ENCODE peak calls at places on chromosomes 16 and 17, in four cellular contexts. One of them, this sample, is unnamed.

GRCh38 chr16:72372082-72372615 is 200.2 kb upstream of the PMFBP1 start:
- DNase-seq in KBM-7: no peak
- DNase-seq in lower leg skin: no peak
- DNase-seq in NCI-H1092 treated with DMSO at 0.1 percent for 48 hours: no peak
- DNase-seq in this sample: no peak

GRCh38 chr16:4011225-4011939 is 104.9 kb downstream of the ADCY9 start:
- DNase-seq in NCI-H1092 treated with DMSO at 0.1 percent for 48 hours: no peak
- DNase-seq in KBM-7: peak
- DNase-seq in lower leg skin: no peak
- DNase-seq in this sample: no peak

GRCh38 chr16:4261557-4262172 is 11.2 kb downstream of the TFAP4 start:
- DNase-seq in KBM-7: peak
- DNase-seq in NCI-H1092 treated with DMSO at 0.1 percent for 48 hours: no peak
- DNase-seq in lower leg skin: no peak
- DNase-seq in this sample: no peak

GRCh38 chr17:1779571-1780074 is 17.8 kb downstream of the SERPINF1 start:
- DNase-seq in KBM-7: no peak
- DNase-seq in NCI-H1092 treated with DMSO at 0.1 percent for 48 hours: peak
- DNase-seq in lower leg skin: peak
- DNase-seq in this sample: no peak

GRCh38 chr17:72125742-72126141 is 4.9 kb downstream of the SOX9 start:
- DNase-seq in lower leg skin: no peak
- DNase-seq in KBM-7: no peak
- DNase-seq in NCI-H1092 treated with DMSO at 0.1 percent for 48 hours: no peak
- DNase-seq in this sample: peak

GRCh38 chr17:77863814-77864161 is 94.7 kb upstream of the TNRC6C start:
- DNase-seq in KBM-7: no peak
- DNase-seq in lower leg skin: no peak
- DNase-seq in NCI-H1092 treated with DMSO at 0.1 percent for 48 hours: no peak
- DNase-seq in this sample: no peak

GRCh38 chr16:64864232-64864803 is 257.5 kb downstream of the CDH11 start:
- DNase-seq in lower leg skin: no peak
- DNase-seq in KBM-7: no peak
- DNase-seq in NCI-H1092 treated with DMSO at 0.1 percent for 48 hours: no peak
- DNase-seq in this sample: peak

GRCh38 chr16:11349599-11350276 is 4.5 kb downstream of the RMI2 start:
- DNase-seq in lower leg skin: peak
- DNase-seq in NCI-H1092 treated with DMSO at 0.1 percent for 48 hours: no peak
- DNase-seq in KBM-7: peak
- DNase-seq in this sample: peak

GRCh38 chr17:35087731-35088646 is 24.5 kb upstream of the RFFL start:
- DNase-seq in KBM-7: peak
- DNase-seq in NCI-H1092 treated with DMSO at 0.1 percent for 48 hours: no peak
- DNase-seq in lower leg skin: no peak
- DNase-seq in this sample: peak

GRCh38 chr16:80966617-80967016 is 40.1 kb downstream of the CMC2 start:
- DNase-seq in KBM-7: no peak
- DNase-seq in NCI-H1092 treated with DMSO at 0.1 percent for 48 hours: no peak
- DNase-seq in lower leg skin: no peak
- DNase-seq in this sample: no peak

GRCh38 chr16:20741555-20742285 is at the start of gene THUMPD1:
- DNase-seq in NCI-H1092 treated with DMSO at 0.1 percent for 48 hours: peak
- DNase-seq in KBM-7: peak
- DNase-seq in lower leg skin: peak
- DNase-seq in this sample: peak

GRCh38 chr16:14304891-14305459 is 233.9 kb downstream of the MRTFB start:
- DNase-seq in lower leg skin: no peak
- DNase-seq in NCI-H1092 treated with DMSO at 0.1 percent for 48 hours: no peak
- DNase-seq in KBM-7: no peak
- DNase-seq in this sample: no peak

GRCh38 chr16:53147500-53148065 is 92.8 kb downstream of the CHD9 start:
- DNase-seq in KBM-7: no peak
- DNase-seq in NCI-H1092 treated with DMSO at 0.1 percent for 48 hours: no peak
- DNase-seq in lower leg skin: no peak
- DNase-seq in this sample: no peak

GRCh38 chr17:80270836-80271235 is 10.2 kb downstream of the RNF213 start:
- DNase-seq in lower leg skin: no peak
- DNase-seq in KBM-7: peak
- DNase-seq in NCI-H1092 treated with DMSO at 0.1 percent for 48 hours: no peak
- DNase-seq in this sample: no peak

GRCh38 chr17:80833952-80834895 is 157.4 kb upstream of the CHMP6 start:
- DNase-seq in lower leg skin: peak
- DNase-seq in NCI-H1092 treated with DMSO at 0.1 percent for 48 hours: peak
- DNase-seq in KBM-7: no peak
- DNase-seq in this sample: no peak

GRCh38 chr16:85750827-85751641 is at the start of gene C16orf74:
- DNase-seq in lower leg skin: no peak
- DNase-seq in KBM-7: no peak
- DNase-seq in NCI-H1092 treated with DMSO at 0.1 percent for 48 hours: no peak
- DNase-seq in this sample: no peak

GRCh38 chr17:61177351-61177750 is 222.3 kb upstream of the TBX2 start:
- DNase-seq in KBM-7: no peak
- DNase-seq in lower leg skin: no peak
- DNase-seq in NCI-H1092 treated with DMSO at 0.1 percent for 48 hours: no peak
- DNase-seq in this sample: no peak

GRCh38 chr16:56334761-56335160 is 90.6 kb downstream of the AMFR start:
- DNase-seq in NCI-H1092 treated with DMSO at 0.1 percent for 48 hours: no peak
- DNase-seq in KBM-7: no peak
- DNase-seq in lower leg skin: no peak
- DNase-seq in this sample: no peak

GRCh38 chr16:2226245-2226793 is 2.9 kb downstream of the E4F1 start:
- DNase-seq in NCI-H1092 treated with DMSO at 0.1 percent for 48 hours: no peak
- DNase-seq in KBM-7: no peak
- DNase-seq in lower leg skin: no peak
- DNase-seq in this sample: no peak

GRCh38 chr17:13104576-13104975 is 86.7 kb upstream of the ELAC2 start:
- DNase-seq in lower leg skin: no peak
- DNase-seq in KBM-7: no peak
- DNase-seq in NCI-H1092 treated with DMSO at 0.1 percent for 48 hours: no peak
- DNase-seq in this sample: no peak

GRCh38 chr17:79091373-79091670 is 16.7 kb downstream of the ENGASE start:
- DNase-seq in lower leg skin: no peak
- DNase-seq in KBM-7: no peak
- DNase-seq in NCI-H1092 treated with DMSO at 0.1 percent for 48 hours: no peak
- DNase-seq in this sample: no peak

GRCh38 chr17:45230787-45231480 is 9.2 kb downstream of the FMNL1 start:
- DNase-seq in lower leg skin: peak
- DNase-seq in NCI-H1092 treated with DMSO at 0.1 percent for 48 hours: peak
- DNase-seq in KBM-7: no peak
- DNase-seq in this sample: no peak

GRCh38 chr17:44914148-44914547 is 1.2 kb downstream of the GFAP start:
- DNase-seq in KBM-7: no peak
- DNase-seq in NCI-H1092 treated with DMSO at 0.1 percent for 48 hours: no peak
- DNase-seq in lower leg skin: no peak
- DNase-seq in this sample: peak

GRCh38 chr16:46777804-46778203 is 29.7 kb upstream of the MYLK3 start:
- DNase-seq in NCI-H1092 treated with DMSO at 0.1 percent for 48 hours: no peak
- DNase-seq in KBM-7: no peak
- DNase-seq in lower leg skin: no peak
- DNase-seq in this sample: no peak

GRCh38 chr17:61372436-61372835 is 27.2 kb upstream of the TBX2 start:
- DNase-seq in KBM-7: no peak
- DNase-seq in NCI-H1092 treated with DMSO at 0.1 percent for 48 hours: no peak
- DNase-seq in lower leg skin: no peak
- DNase-seq in this sample: no peak

GRCh38 chr17:75539969-75540729 is 14.7 kb downstream of the LLGL2 start:
- DNase-seq in lower leg skin: no peak
- DNase-seq in NCI-H1092 treated with DMSO at 0.1 percent for 48 hours: no peak
- DNase-seq in KBM-7: no peak
- DNase-seq in this sample: no peak

GRCh38 chr17:8935194-8935593 is 30.3 kb downstream of the PIK3R5 start:
- DNase-seq in lower leg skin: no peak
- DNase-seq in KBM-7: peak
- DNase-seq in NCI-H1092 treated with DMSO at 0.1 percent for 48 hours: no peak
- DNase-seq in this sample: no peak

GRCh38 chr16:65846210-65846602 is 520.3 kb upstream of the CDH5 start:
- DNase-seq in lower leg skin: peak
- DNase-seq in KBM-7: no peak
- DNase-seq in NCI-H1092 treated with DMSO at 0.1 percent for 48 hours: no peak
- DNase-seq in this sample: no peak

GRCh38 chr17:79740413-79740812 is 9.7 kb downstream of the ENPP7 start:
- DNase-seq in lower leg skin: no peak
- DNase-seq in NCI-H1092 treated with DMSO at 0.1 percent for 48 hours: no peak
- DNase-seq in KBM-7: no peak
- DNase-seq in this sample: no peak

GRCh38 chr16:54128629-54129230 is 157.9 kb downstream of the IRX3 start:
- DNase-seq in NCI-H1092 treated with DMSO at 0.1 percent for 48 hours: no peak
- DNase-seq in KBM-7: no peak
- DNase-seq in lower leg skin: no peak
- DNase-seq in this sample: no peak

GRCh38 chr17:39813631-39814030 is 50.5 kb downstream of the IKZF3 start:
- DNase-seq in NCI-H1092 treated with DMSO at 0.1 percent for 48 hours: no peak
- DNase-seq in lower leg skin: no peak
- DNase-seq in KBM-7: peak
- DNase-seq in this sample: no peak

GRCh38 chr17:77323413-77324171 is 182.8 kb downstream of the SEC14L1 start:
- DNase-seq in lower leg skin: peak
- DNase-seq in NCI-H1092 treated with DMSO at 0.1 percent for 48 hours: no peak
- DNase-seq in KBM-7: no peak
- DNase-seq in this sample: no peak

GRCh38 chr16:24834459-24835335 is 11.1 kb upstream of the SLC5A11 start:
- DNase-seq in NCI-H1092 treated with DMSO at 0.1 percent for 48 hours: peak
- DNase-seq in lower leg skin: no peak
- DNase-seq in KBM-7: peak
- DNase-seq in this sample: peak

GRCh38 chr17:56173958-56174357 is 20.7 kb downstream of the ANKFN1 start:
- DNase-seq in lower leg skin: no peak
- DNase-seq in KBM-7: no peak
- DNase-seq in NCI-H1092 treated with DMSO at 0.1 percent for 48 hours: peak
- DNase-seq in this sample: no peak

GRCh38 chr16:67451061-67451703 is 20.3 kb downstream of the HSD11B2 start:
- DNase-seq in KBM-7: no peak
- DNase-seq in NCI-H1092 treated with DMSO at 0.1 percent for 48 hours: no peak
- DNase-seq in lower leg skin: no peak
- DNase-seq in this sample: no peak

GRCh38 chr17:4998027-4998665 is 396 bp downstream of the KIF1C start:
- DNase-seq in NCI-H1092 treated with DMSO at 0.1 percent for 48 hours: no peak
- DNase-seq in lower leg skin: peak
- DNase-seq in KBM-7: peak
- DNase-seq in this sample: no peak

GRCh38 chr16:11484691-11485258 is 101.9 kb downstream of the LITAF start:
- DNase-seq in NCI-H1092 treated with DMSO at 0.1 percent for 48 hours: no peak
- DNase-seq in KBM-7: no peak
- DNase-seq in lower leg skin: no peak
- DNase-seq in this sample: no peak

GRCh38 chr17:10262451-10262850 is 64.0 kb upstream of the GAS7 start:
- DNase-seq in lower leg skin: no peak
- DNase-seq in NCI-H1092 treated with DMSO at 0.1 percent for 48 hours: no peak
- DNase-seq in KBM-7: no peak
- DNase-seq in this sample: no peak